ENCODE peak calls at places on chromosome 15, in four cellular contexts. Y is WTC11, Z is HEK293T, K is K562. E is an unnamed sample.
A peak's percentile ranks its signal among the peaks of the same experiment; 100 is the strongest.

GRCh38 chr15:31298707-31299172 is 27.9 kb upstream of the KLF13 start:
- DNase-seq in Y (no peak), K (peak; percentile 42), Z (no peak), E (no peak)

GRCh38 chr15:99361541-99362185 is 110.4 kb downstream of the LRRC28 start:
- DNase-seq in Z (no peak), Y (no peak), K (no peak), E (no peak)

GRCh38 chr15:71278989-71279756 is 163.9 kb downstream of the THSD4 start:
- DNase-seq in Z (peak; percentile 58), Y (no peak), K (no peak), E (peak; percentile 72)

GRCh38 chr15:72237286-72238224 is 6.6 kb upstream of the PKM start:
- DNase-seq in Z (no peak), K (peak; percentile 92), Y (peak; percentile 29), E (peak; percentile 85)

GRCh38 chr15:87387681-87388240 is 868.8 kb downstream of the NTRK3 start:
- DNase-seq in Z (no peak), Y (no peak), K (no peak), E (no peak)

GRCh38 chr15:92157666-92158298 is 235.9 kb upstream of the ST8SIA2 start:
- DNase-seq in Z (no peak), K (no peak), Y (no peak), E (no peak)

GRCh38 chr15:38300395-38300794 is 47.8 kb downstream of the SPRED1 start:
- DNase-seq in Y (no peak), K (no peak), Z (no peak), E (no peak)

GRCh38 chr15:48005921-48006541 is 114.8 kb upstream of the SLC24A5 start:
- DNase-seq in K (no peak), Z (peak; percentile 9), Y (peak; percentile 21), E (no peak)

GRCh38 chr15:65323071-65323511 is 18.6 kb downstream of the RNU5B-1 start:
- DNase-seq in Y (no peak), Z (no peak), K (peak; percentile 48), E (no peak)

GRCh38 chr15:82543155-82543554 is 2.9 kb upstream of the RPS17 start:
- DNase-seq in K (peak; percentile 11), Y (no peak), Z (no peak), E (no peak)

GRCh38 chr15:36601952-36602351 is 22.5 kb downstream of the CDIN1 start:
- DNase-seq in K (no peak), Y (no peak), Z (no peak), E (no peak)

GRCh38 chr15:28953573-28954195 is 67.9 kb downstream of the APBA2 start:
- DNase-seq in Z (no peak), Y (no peak), K (no peak), E (no peak)

GRCh38 chr15:81117136-81117535 is 16.9 kb upstream of the CFAP161 start:
- DNase-seq in K (no peak), Z (no peak), Y (no peak), E (no peak)

GRCh38 chr15:100790786-100791265 is 88.8 kb upstream of the ALDH1A3 start:
- DNase-seq in Z (no peak), Y (no peak), K (no peak), E (no peak)

GRCh38 chr15:55823699-55824098 is 80.7 kb upstream of the PRTG start:
- DNase-seq in K (no peak), Z (no peak), Y (no peak), E (no peak)

GRCh38 chr15:67030036-67030762 is 35.2 kb upstream of the SMAD3 start:
- DNase-seq in Y (peak; percentile 72), K (peak; percentile 36), Z (no peak), E (peak; percentile 82)

GRCh38 chr15:93261845-93262244 is 172.8 kb upstream of the RGMA start:
- DNase-seq in Y (no peak), Z (no peak), K (no peak), E (no peak)

GRCh38 chr15:63402498-63403253 is 21.0 kb upstream of the CA12 start:
- DNase-seq in Z (peak; percentile 12), Y (no peak), K (peak; percentile 54), E (peak; percentile 23)

GRCh38 chr15:52104532-52105004 is 8.0 kb downstream of the BCL2L10 start:
- DNase-seq in Z (no peak), K (no peak), Y (no peak), E (no peak)

GRCh38 chr15:52101542-52102340 is 10.8 kb downstream of the BCL2L10 start:
- DNase-seq in Z (no peak), Y (no peak), K (no peak), E (no peak)

GRCh38 chr15:52105856-52106255 is 6.7 kb downstream of the BCL2L10 start:
- DNase-seq in Y (no peak), Z (no peak), K (no peak), E (no peak)

GRCh38 chr15:52102468-52102867 is 10.1 kb downstream of the BCL2L10 start:
- DNase-seq in Z (no peak), K (no peak), Y (no peak), E (no peak)

DNA sequence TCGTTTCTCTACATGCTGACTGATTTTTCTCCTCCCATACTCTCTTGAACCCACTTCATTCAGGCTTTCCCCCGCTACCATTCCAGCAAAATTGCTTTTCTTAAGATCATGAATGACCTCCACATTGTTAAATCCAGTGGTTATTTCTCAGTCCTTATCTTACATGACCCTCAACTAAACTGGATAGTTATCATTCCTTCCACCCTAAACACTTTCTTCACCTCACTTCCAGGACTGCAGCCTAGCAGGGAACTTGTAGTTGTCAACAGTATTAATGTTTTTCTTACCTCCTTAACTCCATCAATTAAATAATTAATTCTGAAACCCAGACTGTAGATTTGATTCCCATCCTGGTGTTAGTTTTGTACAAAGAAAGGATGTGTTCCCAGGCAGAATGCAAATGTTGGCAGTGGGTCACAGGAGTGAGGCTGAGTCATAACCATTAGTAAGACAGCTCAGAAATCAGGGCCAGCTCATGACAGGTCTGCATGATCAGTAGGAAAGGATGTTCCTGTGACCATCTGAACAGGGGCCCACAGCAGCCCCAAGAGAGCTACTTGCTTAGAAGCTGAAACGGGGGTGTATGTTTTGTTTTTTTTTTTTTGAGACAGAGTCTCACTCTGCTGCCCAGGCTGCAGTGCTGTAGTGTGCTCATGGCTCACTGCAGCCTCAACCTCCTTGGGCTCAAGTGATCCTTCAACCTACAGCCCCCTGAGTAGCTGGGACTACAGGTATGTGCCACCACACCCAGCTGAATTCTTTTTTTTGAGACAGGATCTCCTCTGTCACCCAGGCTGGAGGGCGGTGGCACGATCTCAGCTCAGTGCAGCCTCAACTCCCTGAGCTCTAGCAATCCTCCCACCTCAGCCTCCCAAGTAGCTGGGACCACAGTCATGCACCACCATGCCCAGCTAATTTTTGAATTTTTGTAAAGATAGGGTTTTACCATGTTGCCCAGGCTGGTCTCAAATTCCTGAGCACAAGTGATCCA is 9.1 kb downstream of the BCL2L10 start:
- DNase-seq in Z (no peak), Y (no peak), K (no peak), E (peak; percentile 46)
- TF ChIP-seq ELF4 in Z (no peak), Y (no peak), K (no peak), E (no peak)

GRCh38 chr15:27853624-27854455 is 245.3 kb downstream of the OCA2 start:
- DNase-seq in Y (no peak), Z (no peak), K (no peak), E (no peak)
- TF ChIP-seq ELF4 in Y (no peak), Z (no peak), K (no peak), E (no peak)

DNA sequence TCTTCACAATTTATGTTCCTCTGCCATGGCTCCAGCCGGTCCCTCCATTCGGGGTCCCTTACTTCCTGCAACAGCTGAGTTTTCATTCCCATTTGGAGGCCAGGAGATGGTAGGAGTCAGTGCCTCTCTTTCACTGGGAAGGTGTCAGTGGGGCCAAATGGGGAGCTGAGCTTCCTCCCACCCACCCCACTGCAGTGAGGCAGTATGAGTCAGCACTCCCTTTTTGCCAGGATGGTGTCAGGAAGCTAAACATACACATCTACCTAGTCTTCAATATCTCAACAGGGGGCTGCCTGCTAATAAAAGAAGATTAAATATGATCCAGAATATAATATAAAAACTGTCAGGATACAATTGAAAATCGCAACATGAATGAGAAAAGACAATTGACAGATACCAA is 12.7 kb upstream of the ACTC1 start:
- DNase-seq in K (peak; percentile 32), Y (no peak), Z (no peak), E (no peak)
- TF ChIP-seq ELF4 in K (no peak), Y (no peak), Z (no peak), E (no peak)

GRCh38 chr15:95300958-95301357 is 1029.5 kb upstream of the NR2F2 start:
- DNase-seq in Z (no peak), K (no peak), Y (no peak), E (no peak)
- TF ChIP-seq ELF4 in Z (no peak), K (no peak), Y (no peak), E (no peak)

GRCh38 chr15:77025941-77026411 is 31.1 kb downstream of the PSTPIP1 start:
- DNase-seq in K (no peak), Z (no peak), Y (peak; percentile 3), E (no peak)
- TF ChIP-seq ELF4 in K (no peak), Z (no peak), Y (no peak), E (no peak)

DNA sequence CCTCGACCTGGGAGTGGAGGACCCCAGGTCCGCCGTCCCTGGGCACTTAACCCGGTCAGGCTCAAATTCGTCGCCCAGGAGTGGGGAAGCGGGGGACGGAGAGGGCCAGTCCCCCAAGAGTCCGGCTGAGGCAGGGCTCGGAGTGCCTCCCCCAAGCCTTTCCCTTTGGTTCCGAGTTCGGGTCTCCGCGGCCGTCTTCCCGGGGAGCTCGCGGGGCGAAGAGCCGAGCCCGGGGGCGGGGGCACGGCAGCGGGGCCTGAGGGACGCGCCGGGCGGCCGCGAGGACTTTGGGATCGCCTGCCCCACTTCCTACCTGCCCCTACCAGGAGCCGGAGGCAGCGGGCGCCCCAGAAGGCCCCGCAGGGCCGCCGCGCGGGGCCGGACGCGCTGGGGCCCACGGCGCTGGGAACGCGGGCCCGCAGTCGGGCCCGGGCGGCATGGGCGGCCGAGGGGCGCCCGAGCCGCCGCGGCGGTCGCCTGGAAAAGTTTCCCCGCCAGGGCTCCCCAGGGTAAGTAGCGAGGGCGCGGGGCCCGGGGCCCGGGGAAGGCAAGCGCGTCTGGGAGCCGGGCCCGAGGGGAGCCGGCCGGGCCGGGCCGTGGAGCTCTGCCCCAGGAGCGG is 2.8 kb downstream of the FURIN start:
- DNase-seq in Y (peak; percentile 46), K (peak; percentile 44), Z (peak; percentile 54), E (no peak)
- TF ChIP-seq ELF4 in Y (no peak), K (no peak), Z (no peak), E (no peak)

DNA sequence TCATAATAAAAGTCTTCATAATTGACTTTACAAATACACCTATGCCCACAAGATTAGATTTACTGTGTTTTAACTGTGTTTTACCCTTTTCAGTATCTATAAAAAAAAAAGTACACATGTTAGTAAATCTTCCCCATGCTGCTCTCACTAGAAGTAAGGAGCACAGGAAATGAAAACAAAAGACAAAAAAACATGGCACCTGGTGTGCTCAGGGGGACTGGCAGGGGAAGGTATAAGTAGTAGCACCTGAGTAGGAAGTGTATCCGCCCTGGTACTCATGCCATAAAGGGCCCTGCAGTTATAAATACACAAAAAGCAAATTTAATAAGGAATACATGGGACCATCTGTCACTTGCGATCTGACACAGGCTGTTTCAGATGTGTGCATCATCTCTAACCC is 8.9 kb upstream of the ALDH1A2 start:
- DNase-seq in Y (no peak), Z (no peak), K (no peak), E (no peak)
- TF ChIP-seq ELF4 in Y (no peak), Z (no peak), K (no peak), E (no peak)